ENCODE peak calls at places on chromosomes 11 and 22, in four cellular contexts. S is brain microvascular endothelial cell; F is effector memory CD4-positive, alpha-beta T cell; E is heart right ventricle. L is an unnamed sample.
A peak's percentile ranks its signal among the peaks of the same experiment; 100 is the strongest.

GRCh38 chr11:65435330-65435931 is 12.8 kb downstream of the NEAT1 start:
- DNase-seq in S (no peak), F (no peak), E (no peak), L (no peak)

GRCh38 chr22:41862530-41863266 is 29.8 kb downstream of the SREBF2 start:
- DNase-seq in S (no peak), F (no peak), E (no peak), L (no peak)

GRCh38 chr11:69371731-69372588 is 78.0 kb downstream of the MYEOV start:
- DNase-seq in S (no peak), F (no peak), E (no peak), L (peak; percentile 6)

GRCh38 chr11:91804057-91804456 is 420.6 kb upstream of the FAT3 start:
- DNase-seq in S (peak; percentile 27), F (no peak), E (no peak), L (no peak)

GRCh38 chr22:33542722-33543121 is 377.6 kb downstream of the LARGE1 start:
- DNase-seq in S (no peak), F (no peak), E (no peak), L (no peak)

GRCh38 chr11:33912405-33913361 is 20.8 kb upstream of the LMO2 start:
- DNase-seq in S (peak; percentile 84), F (no peak), E (no peak), L (no peak)

GRCh38 chr11:128859563-128860441 is 7.3 kb downstream of the KCNJ1 start:
- DNase-seq in S (peak; percentile 23), F (peak; percentile 62), E (peak; percentile 80), L (peak; percentile 76)

GRCh38 chr11:17745032-17745772 is 10.6 kb downstream of the KCNC1 start:
- DNase-seq in S (no peak), F (no peak), E (no peak), L (no peak)

GRCh38 chr11:76626921-76627391 is 43.6 kb downstream of the LRRC32 start:
- DNase-seq in S (peak; percentile 32), F (peak; percentile 9), E (no peak), L (no peak)

GRCh38 chr11:9210224-9210921 is 54.8 kb downstream of the DENND5A start:
- DNase-seq in S (no peak), F (no peak), E (no peak), L (no peak)

GRCh38 chr22:31952459-31952858 is 8.1 kb downstream of the YWHAH start:
- DNase-seq in S (peak; percentile 83), F (no peak), E (no peak), L (no peak)

GRCh38 chr22:45779351-45779750 is 107.7 kb downstream of the ATXN10 start:
- DNase-seq in S (no peak), F (no peak), E (no peak), L (no peak)

GRCh38 chr22:45777046-45777851 is 105.6 kb downstream of the ATXN10 start:
- DNase-seq in S (no peak), F (no peak), E (no peak), L (no peak)

GRCh38 chr22:45776313-45776585 is 104.6 kb downstream of the ATXN10 start:
- DNase-seq in S (no peak), F (no peak), E (no peak), L (no peak)

GRCh38 chr22:45775569-45776312 is 104.1 kb downstream of the ATXN10 start:
- DNase-seq in S (no peak), F (no peak), E (no peak), L (no peak)

DNA sequence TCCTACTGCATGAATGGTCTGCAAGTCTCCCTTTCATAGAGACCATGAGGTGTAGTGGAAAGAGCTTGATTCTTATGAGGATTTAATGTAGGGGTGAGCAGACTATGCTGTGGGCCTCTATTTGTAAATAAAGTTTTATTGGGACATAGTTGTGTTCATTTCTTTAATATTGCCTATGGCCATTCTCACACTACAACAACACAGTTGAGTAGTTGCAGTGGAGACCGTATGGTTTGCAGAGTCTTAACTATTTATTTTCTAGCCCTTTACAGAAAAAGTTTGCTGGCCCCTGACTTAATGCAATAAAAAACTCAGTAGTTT is 106.2 kb downstream of the ATXN10 start:
- DNase-seq in S (no peak), F (no peak), E (no peak), L (no peak)
- H3K27ac ChIP-seq in S (peak overlapping the region; percentile 57), F (no peak overlapping the region), E (no peak overlapping the region), L (no peak overlapping the region)

DNA sequence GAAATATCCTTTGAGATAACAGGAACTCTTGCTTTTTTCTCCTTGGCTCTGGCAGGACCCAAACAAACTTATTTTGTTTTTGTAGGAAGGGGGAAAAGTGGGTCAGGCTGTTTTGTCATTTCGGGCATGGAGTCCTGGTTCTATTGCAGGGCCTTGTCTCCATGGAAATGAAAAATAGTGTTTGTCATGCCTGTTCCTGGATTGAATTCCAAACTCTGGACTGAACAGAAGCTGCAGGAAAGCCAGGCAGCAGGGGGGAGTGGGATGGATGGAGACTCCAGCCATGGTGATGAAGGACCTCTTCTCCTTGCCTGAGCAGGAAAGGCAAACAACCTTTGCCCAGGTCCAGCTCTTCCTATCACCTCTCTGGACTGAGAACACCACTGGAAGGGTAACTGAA is 87.0 kb downstream of the SCN3B start:
- DNase-seq in S (no peak), F (no peak), E (no peak), L (no peak)
- H3K27ac ChIP-seq in S (no peak overlapping the region), F (no peak overlapping the region), E (no peak overlapping the region), L (no peak overlapping the region)

DNA sequence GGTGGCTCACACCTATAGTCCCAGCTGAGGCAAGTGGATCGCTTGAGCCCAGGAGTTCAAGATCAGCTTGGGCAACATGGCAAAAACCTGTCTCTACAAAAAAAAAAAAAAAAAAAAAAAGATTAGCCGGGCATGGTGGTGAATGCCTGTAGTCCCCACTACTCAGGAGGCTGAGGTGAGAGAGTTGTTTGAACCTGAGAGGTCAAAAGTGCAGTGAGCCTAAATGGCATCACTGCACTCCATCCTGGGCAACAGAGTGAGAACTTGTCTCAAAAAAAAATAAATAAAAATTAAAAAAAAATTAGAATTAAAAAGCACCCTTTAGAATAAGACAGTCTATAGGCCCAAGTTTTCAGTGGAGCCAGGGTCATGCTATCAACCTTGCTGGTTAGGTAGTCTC is 95.5 kb downstream of the PDHX start:
- DNase-seq in S (no peak), F (no peak), E (no peak), L (no peak)
- H3K27ac ChIP-seq in S (no peak overlapping the region), F (peak overlapping the region; percentile 88), E (no peak overlapping the region), L (no peak overlapping the region)

DNA sequence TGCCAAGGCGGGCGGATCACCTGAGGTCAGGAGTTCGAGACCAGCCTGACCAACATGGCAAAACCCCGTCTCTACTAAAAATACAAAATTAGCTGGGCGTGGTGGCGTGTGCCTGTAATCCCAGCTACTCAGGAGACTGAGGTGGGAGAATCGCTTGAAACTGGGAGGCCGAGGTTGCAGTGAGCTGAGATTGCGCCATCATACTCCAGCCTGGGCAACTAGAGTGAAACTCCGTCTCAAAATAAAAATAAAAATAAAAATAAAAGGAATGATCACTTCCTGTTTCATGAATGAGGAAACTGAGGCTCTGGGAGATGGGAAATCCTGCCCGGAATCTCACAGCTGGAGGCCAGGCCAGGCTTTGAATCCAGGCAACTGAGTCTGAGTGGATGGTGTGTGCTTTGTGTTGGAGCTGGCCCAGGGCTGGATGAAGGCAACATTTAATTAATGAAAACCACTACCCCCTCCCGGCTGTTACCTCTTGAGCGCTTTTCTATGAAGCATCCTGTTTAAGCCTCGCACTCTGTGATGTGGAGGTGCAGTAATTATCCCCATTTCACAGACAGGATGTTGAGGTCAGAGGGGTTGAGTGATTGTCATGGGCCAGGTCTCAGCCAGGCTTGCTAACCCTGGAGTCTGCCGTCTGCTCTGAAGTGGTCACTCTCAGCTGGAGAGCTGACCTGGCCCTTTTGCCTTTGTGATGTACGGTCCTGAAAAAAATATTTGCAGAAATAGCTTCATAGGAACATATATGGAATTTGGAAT is 27.8 kb downstream of the LRP5 start:
- DNase-seq in S (no peak), F (peak; percentile 7), E (no peak), L (no peak)
- H3K27ac ChIP-seq in S (no peak overlapping the region), F (no peak overlapping the region), E (no peak overlapping the region), L (peak overlapping the region; percentile 17)

DNA sequence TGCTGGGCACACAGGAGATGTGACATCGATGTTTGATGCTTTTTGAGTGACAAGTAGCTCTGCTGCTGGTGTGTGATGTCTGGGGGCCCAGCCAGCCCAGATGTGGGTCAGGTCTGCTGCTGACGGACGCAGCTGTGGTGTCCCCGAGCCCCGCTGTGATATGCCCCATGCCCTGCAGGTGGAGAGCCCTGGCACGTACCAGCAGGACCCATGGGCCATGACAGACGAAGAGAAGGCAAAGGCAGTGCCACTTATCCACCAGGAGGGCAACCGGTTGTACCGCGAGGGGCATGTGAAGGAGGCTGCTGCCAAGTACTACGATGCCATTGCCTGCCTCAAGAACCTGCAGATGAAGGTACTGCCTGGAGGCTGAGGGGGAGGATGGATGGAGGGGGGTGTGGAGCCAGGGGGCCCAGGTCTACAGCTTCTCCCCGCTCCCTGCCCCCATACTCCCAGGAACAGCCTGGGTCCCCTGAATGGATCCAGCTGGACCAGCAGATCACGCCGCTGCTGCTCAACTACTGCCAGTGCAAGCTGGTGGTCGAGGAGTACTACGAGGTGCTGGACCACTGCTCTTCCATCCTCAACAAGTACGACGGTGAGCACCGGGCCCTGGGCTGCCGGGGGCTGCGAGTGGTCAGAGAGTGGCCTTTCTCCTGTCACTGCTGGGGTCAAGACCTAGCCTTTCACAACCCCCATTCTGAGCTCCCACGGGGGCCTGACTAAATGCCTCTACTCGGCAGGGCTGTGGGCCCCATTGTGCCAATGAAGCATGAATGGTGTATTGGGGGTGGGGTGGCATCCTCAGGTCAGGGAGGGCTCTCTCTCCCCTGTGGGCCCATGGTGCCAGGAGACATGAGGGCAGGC is 7.3 kb downstream of the AIP start:
- DNase-seq in S (no peak), F (no peak), E (no peak), L (no peak)
- H3K27ac ChIP-seq in S (no peak overlapping the region), F (peak overlapping the region; percentile 11), E (no peak overlapping the region), L (no peak overlapping the region)

GRCh38 chr11:11148104-11148509 is 204.9 kb downstream of the CSNK2A3 start:
- DNase-seq in S (peak; percentile 83), F (no peak), E (peak; percentile 67), L (peak; percentile 77)

GRCh38 chr11:11148598-11148997 is 204.5 kb downstream of the CSNK2A3 start:
- DNase-seq in S (no peak), F (no peak), E (no peak), L (no peak)

GRCh38 chr11:11143849-11144248 is 209.2 kb downstream of the CSNK2A3 start:
- DNase-seq in S (no peak), F (no peak), E (no peak), L (no peak)

GRCh38 chr11:11149671-11150459 is 203.2 kb downstream of the CSNK2A3 start:
- DNase-seq in S (no peak), F (peak; percentile 41), E (no peak), L (no peak)

DNA sequence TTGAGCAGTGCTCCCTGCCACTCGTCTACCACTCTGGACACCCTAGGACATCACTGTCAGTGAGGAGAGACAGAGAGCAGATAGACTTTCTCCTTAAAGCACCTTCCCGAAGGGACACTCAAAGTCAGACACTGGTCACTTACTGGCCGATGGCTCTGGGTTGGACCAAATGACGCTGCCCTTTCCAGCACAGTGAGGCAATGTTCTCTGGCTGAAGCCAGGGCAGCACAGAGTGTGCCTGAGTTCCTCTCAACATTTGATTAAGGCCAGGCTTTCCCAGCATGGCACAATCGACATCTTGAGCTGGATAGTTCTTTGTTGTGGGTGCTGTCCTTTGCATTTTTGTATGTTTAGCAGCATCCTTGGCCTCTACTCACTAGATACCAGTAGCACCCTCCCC is 206.2 kb downstream of the CSNK2A3 start:
- DNase-seq in S (no peak), F (no peak), E (no peak), L (no peak)
- H3K27ac ChIP-seq in S (no peak overlapping the region), F (no peak overlapping the region), E (no peak overlapping the region), L (peak overlapping the region; percentile 37)

GRCh38 chr11:44474702-44475101 is 90.8 kb upstream of the CD82 start:
- DNase-seq in S (no peak), F (no peak), E (no peak), L (no peak)
- H3K27ac ChIP-seq in S (no peak overlapping the region), F (no peak overlapping the region), E (peak overlapping the region; percentile 50), L (no peak overlapping the region)

L was measured in left ventricle myocardium inferior.